ENCODE peak calls at places on chromosomes 7 and 10, in six cellular contexts. J is iPS-NIHi11; K is adrenal gland; W is foreskin melanocyte; N is CD4-positive, alpha-beta T cell; M is AG04449. D is an unnamed sample.
A peak's percentile ranks its signal among the peaks of the same experiment; 100 is the strongest.

GRCh38 chr10:121608669-121609190 is 10.5 kb upstream of the FGFR2 start:
- DNase-seq in K (peak; percentile 26), W (no peak), J (peak; percentile 92), M (no peak), N (no peak), D (peak; percentile 87)

GRCh38 chr10:113854019-113854756 is at the start of the genes DCLRE1A and NHLRC2:
- DNase-seq in W (peak; percentile 82), K (peak; percentile 74), J (peak; percentile 76), N (peak; percentile 46), M (no peak), D (peak; percentile 85)

GRCh38 chr7:69062020-69062760 is 536.1 kb upstream of the AUTS2 start:
- DNase-seq in M (peak; percentile 19), J (no peak), K (no peak), W (no peak), N (no peak), D (no peak)

GRCh38 chr7:33357846-33358245 is 228.5 kb downstream of the BBS9 start:
- DNase-seq in J (no peak), W (no peak), N (no peak), M (no peak), K (no peak), D (no peak)

GRCh38 chr10:89645742-89646172 is 715 bp upstream of the PANK1 start:
- DNase-seq in M (no peak), K (no peak), W (no peak), N (no peak), J (no peak), D (no peak)

GRCh38 chr7:80665526-80665925 is 27.1 kb downstream of the CD36 start:
- DNase-seq in N (no peak), W (no peak), J (no peak), M (no peak), K (no peak), D (no peak)

GRCh38 chr10:30929901-30930520 is 101.7 kb downstream of the ZNF438 start:
- DNase-seq in N (no peak), W (no peak), K (no peak), M (no peak), J (no peak), D (no peak)

GRCh38 chr10:484925-485661 is 204.4 kb downstream of the DIP2C start:
- DNase-seq in N (peak; percentile 24), M (no peak), W (no peak), J (no peak), K (no peak), D (no peak)

GRCh38 chr7:104775581-104775980 is 238.4 kb upstream of the KMT2E start:
- DNase-seq in M (no peak), N (no peak), K (no peak), W (peak; percentile 64), J (no peak), D (no peak)

GRCh38 chr10:95327367-95327766 is 36.6 kb upstream of the PDLIM1 start:
- DNase-seq in M (no peak), W (no peak), J (no peak), N (no peak), K (no peak), D (no peak)

GRCh38 chr7:43553999-43554398 is 28.9 kb upstream of the STK17A start:
- DNase-seq in J (no peak), N (no peak), M (no peak), W (no peak), K (no peak), D (no peak)

GRCh38 chr10:7795605-7796004 is 7.6 kb downstream of the ATP5F1C start:
- DNase-seq in W (no peak), N (no peak), J (no peak), K (peak; percentile 81), M (no peak), D (peak; percentile 23)

GRCh38 chr7:3301831-3302618 is 973 bp downstream of the SDK1 start:
- DNase-seq in W (peak; percentile 27), K (no peak), N (no peak), J (peak; percentile 23), M (no peak), D (peak; percentile 32)

GRCh38 chr10:64430690-64431323 is 909.6 kb downstream of the REEP3 start:
- DNase-seq in J (peak; percentile 29), W (peak; percentile 35), N (no peak), K (no peak), M (no peak), D (peak; percentile 69)

GRCh38 chr7:51229620-51230323 is 86.8 kb downstream of the COBL start:
- DNase-seq in N (no peak), W (no peak), M (no peak), J (no peak), K (no peak), D (no peak)